ENCODE peak calls at places on chromosomes 3 and 15, in ten cellular contexts. X is fibroblast of mammary gland; F is central memory CD4-positive, alpha-beta T cell; J is fibroblast of pulmonary artery; D is K562; U is HTR-8/SVneo; Y is choroid plexus epithelial cell; C is ovary; P is GM20000; H is HEK293T. R is an unnamed sample.

GRCh38 chr15:67165653-67166260 is 88.7 kb downstream of the AAGAB start:
- DNase-seq in X (peak; percentile 66), F (no peak), J (peak; percentile 56), D (no peak), U (no peak), Y (peak; percentile 95), C (peak; percentile 47), P (no peak), H (no peak), R (no peak)

GRCh38 chr15:99492716-99493115 is 73.1 kb upstream of the MEF2A start:
- DNase-seq in X (no peak), F (no peak), J (no peak), D (no peak), U (no peak), Y (no peak), C (no peak), P (no peak), H (no peak), R (no peak)

GRCh38 chr3:177146646-177147045 is 50.6 kb downstream of the TBL1XR1 start:
- DNase-seq in X (peak; percentile 80), F (no peak), J (no peak), D (no peak), U (no peak), Y (peak; percentile 25), C (no peak), P (no peak), H (no peak), R (no peak)

GRCh38 chr15:70480196-70480856 is 283.0 kb downstream of the UACA start:
- DNase-seq in X (no peak), F (peak; percentile 65), J (no peak), D (no peak), U (no peak), Y (no peak), C (no peak), P (peak; percentile 63), H (no peak), R (no peak)

GRCh38 chr3:27943106-27943505 is 221.0 kb upstream of the EOMES start:
- DNase-seq in X (peak; percentile 36), F (no peak), J (peak; percentile 19), D (no peak), U (no peak), Y (peak; percentile 40), C (no peak), P (peak; percentile 5), H (peak; percentile 40), R (no peak)

GRCh38 chr15:63059573-63060216 is 17.1 kb downstream of the TPM1 start:
- DNase-seq in X (no peak), F (no peak), J (no peak), D (no peak), U (no peak), Y (no peak), C (no peak), P (no peak), H (no peak), R (no peak)

GRCh38 chr15:94031072-94031471 is 200.3 kb upstream of the MCTP2 start:
- DNase-seq in X (no peak), F (no peak), J (no peak), D (no peak), U (no peak), Y (no peak), C (no peak), P (no peak), H (no peak), R (no peak)

GRCh38 chr15:92377083-92377789 is 16.4 kb upstream of the ST8SIA2 start:
- DNase-seq in X (no peak), F (no peak), J (no peak), D (peak; percentile 16), U (no peak), Y (no peak), C (no peak), P (no peak), H (no peak), R (no peak)

GRCh38 chr3:50336452-50337174 is 4.0 kb downstream of the RASSF1 start:
- DNase-seq in X (peak; percentile 46), F (no peak), J (no peak), D (no peak), U (no peak), Y (peak; percentile 44), C (no peak), P (no peak), H (no peak), R (no peak)

GRCh38 chr3:10371789-10372188 is 50.9 kb upstream of the SEC13 start:
- DNase-seq in X (no peak), F (no peak), J (no peak), D (no peak), U (no peak), Y (no peak), C (no peak), P (no peak), H (no peak), R (no peak)

GRCh38 chr3:125121246-125122010 is 65.6 kb upstream of the HEG1 start:
- DNase-seq in X (no peak), F (no peak), J (no peak), D (no peak), U (no peak), Y (no peak), C (no peak), P (peak; percentile 53), H (no peak), R (no peak)

GRCh38 chr3:183464480-183464879 is 36.1 kb upstream of the MCF2L2 start:
- DNase-seq in X (no peak), F (no peak), J (no peak), D (no peak), U (no peak), Y (no peak), C (no peak), P (no peak), H (no peak), R (no peak)

GRCh38 chr15:40190591-40190990 is 29.7 kb downstream of the BUB1B start:
- DNase-seq in X (peak; percentile 92), F (no peak), J (peak; percentile 89), D (no peak), U (peak; percentile 11), Y (peak; percentile 62), C (no peak), P (no peak), H (no peak), R (no peak)

GRCh38 chr3:186839874-186840641 is 2.5 kb upstream of the ADIPOQ start:
- DNase-seq in X (peak; percentile 36), F (no peak), J (peak; percentile 59), D (no peak), U (no peak), Y (peak; percentile 81), C (no peak), P (no peak), H (no peak), R (peak; percentile 26)

GRCh38 chr3:151008699-151009098 is 36.2 kb upstream of the CLRN1 start:
- DNase-seq in X (peak; percentile 70), F (no peak), J (peak; percentile 82), D (no peak), U (peak; percentile 30), Y (peak; percentile 88), C (no peak), P (no peak), H (peak; percentile 28), R (no peak)

GRCh38 chr3:43613980-43614379 is 7.8 kb downstream of the ANO10 start:
- DNase-seq in X (no peak), F (no peak), J (no peak), D (no peak), U (no peak), Y (no peak), C (no peak), P (no peak), H (no peak), R (no peak)

GRCh38 chr3:24060055-24060454 is 115.0 kb downstream of the NR1D2 start:
- DNase-seq in X (peak; percentile 74), F (no peak), J (peak; percentile 40), D (no peak), U (no peak), Y (peak; percentile 81), C (no peak), P (no peak), H (no peak), R (peak; percentile 59)